ENCODE peak calls at places on chromosome 14, in eight cellular contexts. H, S, N, K, V, T, F and P are unnamed samples.

GRCh38 chr14:52918486-52918885 is 32.4 kb downstream of the FERMT2 start:
- DNase-seq in H (no peak), S (no peak), N (peak; percentile 32), K (no peak), V (no peak), T (no peak), F (no peak), P (no peak)

GRCh38 chr14:68369289-68369925 is 423.5 kb downstream of the ZFP36L1 start:
- DNase-seq in H (no peak), S (no peak), N (no peak), K (no peak), V (no peak), T (no peak), F (no peak), P (no peak)

GRCh38 chr14:42854061-42854460 is 1247.4 kb downstream of the LRFN5 start:
- DNase-seq in H (no peak), S (no peak), N (no peak), K (no peak), V (no peak), T (no peak), F (no peak), P (no peak)

GRCh38 chr14:84442481-84442880 is 1087.5 kb upstream of the FLRT2 start:
- DNase-seq in H (no peak), S (no peak), N (no peak), K (no peak), V (no peak), T (no peak), F (no peak), P (no peak)

GRCh38 chr14:61671086-61671485 is 24.2 kb upstream of the HIF1A start:
- DNase-seq in H (no peak), S (no peak), N (no peak), K (peak; percentile 23), V (no peak), T (no peak), F (no peak), P (no peak)

GRCh38 chr14:99189201-99189801 is 82.7 kb downstream of the BCL11B start:
- DNase-seq in H (no peak), S (no peak), N (no peak), K (no peak), V (no peak), T (no peak), F (no peak), P (no peak)

GRCh38 chr14:21287166-21287565 is 7.3 kb downstream of the RPGRIP1 start:
- DNase-seq in H (no peak), S (no peak), N (no peak), K (no peak), V (no peak), T (no peak), F (no peak), P (no peak)

GRCh38 chr14:32382704-32383103 is 53.6 kb downstream of the AKAP6 start:
- DNase-seq in H (no peak), S (no peak), N (peak; percentile 23), K (no peak), V (no peak), T (peak; percentile 48), F (no peak), P (no peak)

GRCh38 chr14:79411403-79412174 is 799.7 kb downstream of the DIO2 start:
- DNase-seq in H (no peak), S (no peak), N (no peak), K (no peak), V (no peak), T (no peak), F (peak; percentile 5), P (no peak)

GRCh38 chr14:22533057-22533704 is 55.8 kb downstream of the DAD1 start:
- DNase-seq in H (no peak), S (no peak), N (no peak), K (no peak), V (no peak), T (no peak), F (no peak), P (no peak)

GRCh38 chr14:32028599-32028998 is 48.5 kb upstream of the ARHGAP5 start:
- DNase-seq in H (no peak), S (no peak), N (no peak), K (no peak), V (no peak), T (no peak), F (peak; percentile 40), P (no peak)

GRCh38 chr14:106547735-106548550 is 1021.6 kb downstream of the TMEM121 start:
- DNase-seq in H (no peak), S (no peak), N (no peak), K (no peak), V (no peak), T (no peak), F (no peak), P (no peak)

GRCh38 chr14:101480022-101480746 is 81.1 kb upstream of the DIO3 start:
- DNase-seq in H (peak; percentile 57), S (no peak), N (no peak), K (peak; percentile 1), V (peak; percentile 15), T (peak; percentile 58), F (no peak), P (no peak)

GRCh38 chr14:36942522-36943245 is 229.7 kb downstream of the SLC25A21 start:
- DNase-seq in H (no peak), S (no peak), N (peak; percentile 37), K (no peak), V (no peak), T (no peak), F (no peak), P (no peak)
- TF ChIP-seq CTCF in H (no peak), S (no peak), N (peak; percentile 60), K (peak; percentile 50), V (no peak), T (peak; percentile 58), F (no peak), P (no peak)

GRCh38 chr14:76181546-76181945 is 29.8 kb downstream of the GPATCH2L start:
- DNase-seq in H (no peak), S (no peak), N (no peak), K (no peak), V (no peak), T (no peak), F (no peak), P (no peak)
- TF ChIP-seq CTCF in H (no peak), S (peak; percentile 36), N (no peak), K (peak; percentile 28), V (no peak), T (no peak), F (no peak), P (peak; percentile 14)

GRCh38 chr14:80845877-80846276 is 95.7 kb downstream of the CEP128 start:
- DNase-seq in H (no peak), S (no peak), N (no peak), K (no peak), V (no peak), T (no peak), F (no peak), P (no peak)

GRCh38 chr14:80844872-80845271 is 96.7 kb downstream of the CEP128 start:
- DNase-seq in H (no peak), S (no peak), N (no peak), K (no peak), V (no peak), T (no peak), F (no peak), P (no peak)

GRCh38 chr14:80847093-80847492 is 94.4 kb downstream of the CEP128 start:
- DNase-seq in H (no peak), S (no peak), N (no peak), K (no peak), V (no peak), T (no peak), F (no peak), P (no peak)

DNA sequence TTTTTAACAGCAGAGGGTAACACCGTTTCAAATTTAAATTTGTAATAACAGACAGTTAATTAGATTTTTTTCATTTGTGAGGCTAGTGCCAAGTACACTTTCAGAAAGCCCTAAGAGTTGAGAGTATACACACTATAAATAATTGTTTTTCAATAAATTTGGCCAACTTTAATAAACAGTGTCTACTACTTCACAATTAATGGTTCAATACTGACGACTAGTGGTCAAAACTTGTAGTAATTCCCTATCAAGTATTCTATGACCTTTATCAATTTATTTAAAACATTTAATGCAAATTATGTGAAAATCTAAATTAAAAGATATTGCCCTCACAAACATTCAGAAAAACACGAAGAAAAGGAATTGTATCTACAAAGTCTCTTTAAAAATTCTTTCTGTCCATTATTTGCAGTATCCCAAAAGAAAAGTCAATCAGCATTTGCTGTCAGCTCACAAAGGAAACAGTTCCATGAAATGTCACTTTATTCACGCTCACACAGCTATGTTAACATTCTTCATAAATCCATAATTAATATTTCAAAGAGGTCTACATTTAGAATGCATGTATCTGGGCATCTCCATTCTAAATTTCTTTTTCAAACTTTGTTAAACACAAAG is 91.2 kb downstream of the CEP128 start:
- DNase-seq in H (no peak), S (no peak), N (peak; percentile 15), K (no peak), V (no peak), T (no peak), F (no peak), P (no peak)
- TF ChIP-seq CTCF in H (peak; percentile 49), S (peak; percentile 88), N (peak; percentile 54), K (peak; percentile 57), V (peak; percentile 56), T (peak; percentile 87), F (no peak), P (peak; percentile 83)

GRCh38 chr14:87522575-87522974 is 470.4 kb downstream of the GALC start:
- DNase-seq in H (no peak), S (no peak), N (peak; percentile 15), K (no peak), V (no peak), T (peak; percentile 23), F (no peak), P (no peak)
- TF ChIP-seq CTCF in H (no peak), S (no peak), N (no peak), K (no peak), V (no peak), T (no peak), F (no peak), P (no peak)

DNA sequence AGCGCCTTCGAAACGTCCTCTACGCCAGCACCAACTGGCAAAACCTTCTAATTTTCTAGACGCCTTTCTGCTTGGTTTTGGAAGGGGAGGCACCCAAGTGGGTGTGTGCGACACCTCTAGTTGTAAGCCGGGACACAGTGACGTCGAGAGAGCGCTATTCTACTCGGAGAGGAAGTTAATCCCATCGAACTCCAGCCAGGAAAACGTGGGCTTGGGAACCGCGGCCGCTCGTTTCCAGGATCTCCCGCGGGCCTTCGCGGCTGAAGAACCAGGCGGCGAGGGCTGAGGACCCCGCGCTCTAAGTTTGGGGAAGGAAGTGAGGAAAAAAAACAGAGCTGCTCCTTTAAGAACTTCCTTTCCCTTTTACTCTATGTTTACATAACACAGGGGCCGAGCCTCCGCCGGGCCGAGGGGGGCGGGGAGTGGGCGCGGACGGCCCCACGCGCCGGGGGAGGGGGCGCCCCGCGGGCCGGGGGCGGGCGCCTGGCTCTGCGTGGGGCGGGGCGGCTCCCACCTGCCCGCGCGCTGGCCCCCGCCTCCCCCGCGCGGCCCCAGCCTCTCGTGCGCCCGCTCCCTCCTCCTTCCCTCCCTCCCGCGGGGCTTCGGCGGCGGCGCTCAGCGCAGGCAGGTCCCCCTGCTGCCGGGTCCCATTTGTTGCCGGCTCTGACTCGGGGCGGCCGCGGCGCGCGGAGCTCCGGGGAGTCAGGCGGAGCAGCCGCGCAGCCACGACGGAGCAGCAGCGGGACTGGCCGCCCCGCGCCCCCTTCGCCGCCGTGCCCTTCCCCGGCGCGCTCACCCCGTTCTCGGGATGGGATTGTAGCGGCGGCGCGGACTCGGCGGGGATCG is at the start of gene PELI2:
- DNase-seq in H (peak; percentile 89), S (peak; percentile 69), N (no peak), K (peak; percentile 84), V (peak; percentile 67), T (peak; percentile 90), F (no peak), P (peak; percentile 77)
- TF ChIP-seq CTCF in H (peak; percentile 16), S (peak; percentile 29), N (no peak), K (no peak), V (no peak), T (no peak), F (no peak), P (peak; percentile 33)